ENCODE peak calls at places on chromosome 15, in ten cellular contexts. One of them, this sample, is unnamed.

GRCh38 chr15:80850941-80851451 is 71.8 kb downstream of the CEMIP start:
- DNase-seq in BE2C: no peak
- DNase-seq in effector memory CD4-positive, alpha-beta T cell: no peak
- DNase-seq in cardiac fibroblast: no peak
- DNase-seq in AG10803: no peak
- DNase-seq in mucosa of descending colon: no peak
- DNase-seq in aorta: no peak
- DNase-seq in cardiac muscle cell: no peak
- DNase-seq in GM23248: peak; percentile 41
- DNase-seq in choroid plexus epithelial cell: no peak
- DNase-seq in this sample: no peak

GRCh38 chr15:39887832-39888231 is 32.2 kb downstream of the GPR176 start:
- DNase-seq in BE2C: no peak
- DNase-seq in effector memory CD4-positive, alpha-beta T cell: no peak
- DNase-seq in cardiac fibroblast: peak; percentile 72
- DNase-seq in AG10803: peak; percentile 59
- DNase-seq in mucosa of descending colon: no peak
- DNase-seq in aorta: no peak
- DNase-seq in cardiac muscle cell: peak; percentile 13
- DNase-seq in GM23248: peak; percentile 55
- DNase-seq in choroid plexus epithelial cell: peak; percentile 65
- DNase-seq in this sample: no peak

GRCh38 chr15:76335129-76335850 is 1.3 kb upstream of the ISL2 start:
- DNase-seq in BE2C: peak; percentile 25
- DNase-seq in effector memory CD4-positive, alpha-beta T cell: no peak
- DNase-seq in cardiac fibroblast: peak; percentile 14
- DNase-seq in AG10803: no peak
- DNase-seq in mucosa of descending colon: peak; percentile 55
- DNase-seq in aorta: no peak
- DNase-seq in cardiac muscle cell: peak; percentile 17
- DNase-seq in GM23248: no peak
- DNase-seq in choroid plexus epithelial cell: no peak
- DNase-seq in this sample: peak; percentile 15

GRCh38 chr15:57865294-57865693 is 158.8 kb downstream of the POLR2M start:
- DNase-seq in BE2C: peak; percentile 27
- DNase-seq in effector memory CD4-positive, alpha-beta T cell: no peak
- DNase-seq in cardiac fibroblast: peak; percentile 28
- DNase-seq in AG10803: no peak
- DNase-seq in mucosa of descending colon: no peak
- DNase-seq in aorta: no peak
- DNase-seq in cardiac muscle cell: peak; percentile 13
- DNase-seq in GM23248: peak; percentile 43
- DNase-seq in choroid plexus epithelial cell: peak; percentile 8
- DNase-seq in this sample: peak; percentile 12

GRCh38 chr15:82933576-82933975 is 18.9 kb downstream of the HOMER2 start:
- DNase-seq in BE2C: no peak
- DNase-seq in effector memory CD4-positive, alpha-beta T cell: no peak
- DNase-seq in cardiac fibroblast: no peak
- DNase-seq in AG10803: no peak
- DNase-seq in mucosa of descending colon: no peak
- DNase-seq in aorta: no peak
- DNase-seq in cardiac muscle cell: no peak
- DNase-seq in GM23248: peak; percentile 12
- DNase-seq in choroid plexus epithelial cell: no peak
- DNase-seq in this sample: no peak

GRCh38 chr15:40312370-40313158 is 4.8 kb upstream of the PLCB2 start:
- DNase-seq in BE2C: no peak
- DNase-seq in effector memory CD4-positive, alpha-beta T cell: no peak
- DNase-seq in cardiac fibroblast: no peak
- DNase-seq in AG10803: no peak
- DNase-seq in mucosa of descending colon: peak; percentile 14
- DNase-seq in aorta: peak; percentile 27
- DNase-seq in cardiac muscle cell: no peak
- DNase-seq in GM23248: no peak
- DNase-seq in choroid plexus epithelial cell: no peak
- DNase-seq in this sample: no peak

GRCh38 chr15:70214266-70214665 is 116.5 kb upstream of the TLE3 start:
- DNase-seq in BE2C: no peak
- DNase-seq in effector memory CD4-positive, alpha-beta T cell: no peak
- DNase-seq in cardiac fibroblast: no peak
- DNase-seq in AG10803: no peak
- DNase-seq in mucosa of descending colon: no peak
- DNase-seq in aorta: no peak
- DNase-seq in cardiac muscle cell: no peak
- DNase-seq in GM23248: no peak
- DNase-seq in choroid plexus epithelial cell: no peak
- DNase-seq in this sample: peak; percentile 10

GRCh38 chr15:45958924-45959323 is 324.1 kb downstream of the SQOR start:
- DNase-seq in BE2C: no peak
- DNase-seq in effector memory CD4-positive, alpha-beta T cell: no peak
- DNase-seq in cardiac fibroblast: no peak
- DNase-seq in AG10803: no peak
- DNase-seq in mucosa of descending colon: no peak
- DNase-seq in aorta: no peak
- DNase-seq in cardiac muscle cell: no peak
- DNase-seq in GM23248: no peak
- DNase-seq in choroid plexus epithelial cell: no peak
- DNase-seq in this sample: no peak

GRCh38 chr15:40543082-40543481 is 21.8 kb downstream of the CCDC32 start:
- DNase-seq in BE2C: no peak
- DNase-seq in effector memory CD4-positive, alpha-beta T cell: no peak
- DNase-seq in cardiac fibroblast: no peak
- DNase-seq in AG10803: no peak
- DNase-seq in mucosa of descending colon: no peak
- DNase-seq in aorta: no peak
- DNase-seq in cardiac muscle cell: no peak
- DNase-seq in GM23248: no peak
- DNase-seq in choroid plexus epithelial cell: no peak
- DNase-seq in this sample: no peak

GRCh38 chr15:58026051-58026450 is 39.5 kb downstream of the ALDH1A2 start:
- DNase-seq in BE2C: no peak
- DNase-seq in effector memory CD4-positive, alpha-beta T cell: no peak
- DNase-seq in cardiac fibroblast: peak; percentile 9
- DNase-seq in AG10803: no peak
- DNase-seq in mucosa of descending colon: no peak
- DNase-seq in aorta: no peak
- DNase-seq in cardiac muscle cell: no peak
- DNase-seq in GM23248: no peak
- DNase-seq in choroid plexus epithelial cell: no peak
- DNase-seq in this sample: no peak

GRCh38 chr15:80727196-80727595 is 32.1 kb downstream of the ABHD17C start:
- DNase-seq in BE2C: no peak
- DNase-seq in effector memory CD4-positive, alpha-beta T cell: no peak
- DNase-seq in cardiac fibroblast: no peak
- DNase-seq in AG10803: peak; percentile 67
- DNase-seq in mucosa of descending colon: no peak
- DNase-seq in aorta: no peak
- DNase-seq in cardiac muscle cell: peak; percentile 6
- DNase-seq in GM23248: no peak
- DNase-seq in choroid plexus epithelial cell: peak; percentile 82
- DNase-seq in this sample: no peak

GRCh38 chr15:32636410-32636809 is 5.1 kb upstream of the SCG5 start:
- DNase-seq in BE2C: no peak
- DNase-seq in effector memory CD4-positive, alpha-beta T cell: no peak
- DNase-seq in cardiac fibroblast: no peak
- DNase-seq in AG10803: no peak
- DNase-seq in mucosa of descending colon: no peak
- DNase-seq in aorta: no peak
- DNase-seq in cardiac muscle cell: no peak
- DNase-seq in GM23248: no peak
- DNase-seq in choroid plexus epithelial cell: no peak
- DNase-seq in this sample: no peak

GRCh38 chr15:98809273-98809672 is 160.9 kb downstream of the IGF1R start:
- DNase-seq in BE2C: no peak
- DNase-seq in effector memory CD4-positive, alpha-beta T cell: no peak
- DNase-seq in cardiac fibroblast: no peak
- DNase-seq in AG10803: no peak
- DNase-seq in mucosa of descending colon: no peak
- DNase-seq in aorta: no peak
- DNase-seq in cardiac muscle cell: no peak
- DNase-seq in GM23248: no peak
- DNase-seq in choroid plexus epithelial cell: no peak
- DNase-seq in this sample: no peak

GRCh38 chr15:41961803-41962202 is 10.6 kb downstream of the EHD4 start:
- DNase-seq in BE2C: no peak
- DNase-seq in effector memory CD4-positive, alpha-beta T cell: no peak
- DNase-seq in cardiac fibroblast: no peak
- DNase-seq in AG10803: no peak
- DNase-seq in mucosa of descending colon: no peak
- DNase-seq in aorta: no peak
- DNase-seq in cardiac muscle cell: no peak
- DNase-seq in GM23248: no peak
- DNase-seq in choroid plexus epithelial cell: no peak
- DNase-seq in this sample: no peak

GRCh38 chr15:50860824-50861223 is 47.7 kb upstream of the AP4E1 start:
- DNase-seq in BE2C: no peak
- DNase-seq in effector memory CD4-positive, alpha-beta T cell: no peak
- DNase-seq in cardiac fibroblast: no peak
- DNase-seq in AG10803: no peak
- DNase-seq in mucosa of descending colon: no peak
- DNase-seq in aorta: no peak
- DNase-seq in cardiac muscle cell: no peak
- DNase-seq in GM23248: no peak
- DNase-seq in choroid plexus epithelial cell: no peak
- DNase-seq in this sample: no peak

GRCh38 chr15:64561997-64562396 is 101.6 kb downstream of the ZNF609 start:
- DNase-seq in BE2C: no peak
- DNase-seq in effector memory CD4-positive, alpha-beta T cell: no peak
- DNase-seq in cardiac fibroblast: no peak
- DNase-seq in AG10803: no peak
- DNase-seq in mucosa of descending colon: no peak
- DNase-seq in aorta: no peak
- DNase-seq in cardiac muscle cell: no peak
- DNase-seq in GM23248: no peak
- DNase-seq in choroid plexus epithelial cell: no peak
- DNase-seq in this sample: no peak
- H3K4me3 ChIP-seq in BE2C: no peak overlapping the region
- H3K4me3 ChIP-seq in effector memory CD4-positive, alpha-beta T cell: no peak overlapping the region
- H3K4me3 ChIP-seq in cardiac fibroblast: no peak overlapping the region
- H3K4me3 ChIP-seq in AG10803: no peak overlapping the region
- H3K4me3 ChIP-seq in mucosa of descending colon: no peak overlapping the region
- H3K4me3 ChIP-seq in aorta: no peak overlapping the region
- H3K4me3 ChIP-seq in cardiac muscle cell: no peak overlapping the region
- H3K4me3 ChIP-seq in GM23248: no peak overlapping the region
- H3K4me3 ChIP-seq in choroid plexus epithelial cell: no peak overlapping the region
- H3K4me3 ChIP-seq in this sample: no peak overlapping the region

GRCh38 chr15:90883526-90883931 is 775 bp upstream of the FES start:
- DNase-seq in BE2C: no peak
- DNase-seq in effector memory CD4-positive, alpha-beta T cell: no peak
- DNase-seq in cardiac fibroblast: peak; percentile 41
- DNase-seq in AG10803: no peak
- DNase-seq in mucosa of descending colon: peak; percentile 37
- DNase-seq in aorta: no peak
- DNase-seq in cardiac muscle cell: no peak
- DNase-seq in GM23248: peak; percentile 39
- DNase-seq in choroid plexus epithelial cell: no peak
- DNase-seq in this sample: no peak
- H3K4me3 ChIP-seq in BE2C: no peak overlapping the region
- H3K4me3 ChIP-seq in effector memory CD4-positive, alpha-beta T cell: no peak overlapping the region
- H3K4me3 ChIP-seq in cardiac fibroblast: no peak overlapping the region
- H3K4me3 ChIP-seq in AG10803: peak overlapping the region; percentile 57
- H3K4me3 ChIP-seq in mucosa of descending colon: no peak overlapping the region
- H3K4me3 ChIP-seq in aorta: no peak overlapping the region
- H3K4me3 ChIP-seq in cardiac muscle cell: no peak overlapping the region
- H3K4me3 ChIP-seq in GM23248: peak overlapping the region; percentile 65
- H3K4me3 ChIP-seq in choroid plexus epithelial cell: peak overlapping the region; percentile 65
- H3K4me3 ChIP-seq in this sample: no peak overlapping the region

DNA sequence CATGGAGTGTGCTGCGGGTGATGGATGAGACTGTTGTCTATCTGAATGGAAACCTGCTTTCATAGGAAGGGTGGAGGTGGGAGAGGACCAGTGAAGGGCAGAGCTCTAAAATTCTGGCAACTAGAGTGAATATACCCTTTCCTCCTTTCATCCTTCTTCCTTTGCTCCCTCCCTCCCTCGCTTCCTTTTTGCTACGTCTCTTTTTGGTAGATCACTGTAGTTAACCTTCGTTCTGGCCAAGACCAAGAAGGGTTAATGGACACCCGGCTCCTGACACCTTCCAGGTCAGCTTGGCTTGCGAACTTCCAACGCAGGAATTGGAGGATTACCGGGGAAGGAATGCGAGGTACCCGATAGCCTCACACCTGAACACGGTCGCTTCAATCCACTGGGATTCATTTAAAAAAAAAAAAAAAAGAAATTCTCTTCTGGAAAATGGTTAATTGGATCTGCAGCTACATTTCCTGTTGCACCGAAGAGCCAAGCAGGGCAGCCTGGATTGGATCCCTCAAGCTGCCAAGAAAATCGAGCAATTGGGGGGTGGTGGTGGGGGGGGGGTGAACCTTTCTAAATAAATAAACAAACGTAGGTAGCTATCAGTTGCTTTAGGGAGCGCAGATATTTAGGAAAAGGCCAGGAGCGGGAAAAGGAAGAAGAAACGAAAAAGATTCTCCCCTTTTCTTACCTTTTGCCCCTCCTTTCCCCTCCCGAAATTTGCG is 9.6 kb upstream of the NR2F2 start:
- DNase-seq in BE2C: no peak
- DNase-seq in effector memory CD4-positive, alpha-beta T cell: no peak
- DNase-seq in cardiac fibroblast: peak; percentile 22
- DNase-seq in AG10803: no peak
- DNase-seq in mucosa of descending colon: no peak
- DNase-seq in aorta: no peak
- DNase-seq in cardiac muscle cell: no peak
- DNase-seq in GM23248: no peak
- DNase-seq in choroid plexus epithelial cell: peak; percentile 49
- DNase-seq in this sample: no peak
- H3K4me3 ChIP-seq in BE2C: no peak overlapping the region
- H3K4me3 ChIP-seq in effector memory CD4-positive, alpha-beta T cell: no peak overlapping the region
- H3K4me3 ChIP-seq in cardiac fibroblast: peak overlapping the region; percentile 46
- H3K4me3 ChIP-seq in AG10803: peak overlapping the region; percentile 47
- H3K4me3 ChIP-seq in mucosa of descending colon: no peak overlapping the region
- H3K4me3 ChIP-seq in aorta: peak overlapping the region; percentile 70
- H3K4me3 ChIP-seq in cardiac muscle cell: no peak overlapping the region
- H3K4me3 ChIP-seq in GM23248: peak overlapping the region; percentile 60
- H3K4me3 ChIP-seq in choroid plexus epithelial cell: peak overlapping the region; percentile 55
- H3K4me3 ChIP-seq in this sample: no peak overlapping the region

DNA sequence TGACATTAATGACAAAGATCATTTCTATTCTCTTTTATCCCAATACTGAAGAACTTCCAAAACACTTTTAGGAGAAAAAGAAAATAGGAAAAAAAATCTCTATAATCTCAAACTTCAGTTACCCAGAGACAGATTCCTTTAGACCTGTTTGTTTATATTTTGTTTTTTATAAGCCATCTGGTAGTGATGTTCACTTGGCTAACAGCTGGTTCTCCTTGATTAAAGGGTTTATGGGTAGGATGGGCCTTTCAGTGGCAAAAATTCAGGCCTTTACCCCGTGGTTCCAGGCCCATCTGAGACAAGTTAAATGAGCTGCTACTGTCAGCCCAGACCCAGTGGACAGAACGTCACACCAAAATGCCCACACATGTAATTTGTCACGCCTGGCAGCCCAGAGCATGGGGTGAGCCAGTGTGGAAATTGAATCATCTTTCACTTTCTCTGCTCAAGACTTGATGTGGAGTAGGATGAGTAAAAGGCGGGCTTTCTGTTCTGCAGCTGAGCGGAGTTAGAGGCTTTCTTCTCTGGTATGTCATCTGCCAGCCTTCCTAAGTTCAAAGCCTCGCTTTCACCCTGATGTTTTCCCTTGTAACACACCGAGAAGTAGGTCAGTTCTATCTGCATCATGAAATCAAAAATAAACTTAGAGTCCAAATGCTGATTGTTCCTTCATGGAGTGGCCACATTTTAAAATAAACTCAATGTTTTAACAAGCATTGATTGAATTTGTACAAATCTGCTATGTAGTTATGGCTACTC is 62.5 kb upstream of the SKOR1 start:
- DNase-seq in BE2C: no peak
- DNase-seq in effector memory CD4-positive, alpha-beta T cell: no peak
- DNase-seq in cardiac fibroblast: no peak
- DNase-seq in AG10803: peak; percentile 60
- DNase-seq in mucosa of descending colon: no peak
- DNase-seq in aorta: no peak
- DNase-seq in cardiac muscle cell: no peak
- DNase-seq in GM23248: peak; percentile 76
- DNase-seq in choroid plexus epithelial cell: peak; percentile 51
- DNase-seq in this sample: no peak
- H3K4me3 ChIP-seq in BE2C: no peak overlapping the region
- H3K4me3 ChIP-seq in effector memory CD4-positive, alpha-beta T cell: no peak overlapping the region
- H3K4me3 ChIP-seq in cardiac fibroblast: no peak overlapping the region
- H3K4me3 ChIP-seq in AG10803: no peak overlapping the region
- H3K4me3 ChIP-seq in mucosa of descending colon: no peak overlapping the region
- H3K4me3 ChIP-seq in aorta: no peak overlapping the region
- H3K4me3 ChIP-seq in cardiac muscle cell: no peak overlapping the region
- H3K4me3 ChIP-seq in GM23248: no peak overlapping the region
- H3K4me3 ChIP-seq in choroid plexus epithelial cell: no peak overlapping the region
- H3K4me3 ChIP-seq in this sample: no peak overlapping the region